ENCODE peak calls at places on chromosomes 11 and 22, in six cellular contexts. U is GM13976, F is HFFc6, R is NCI-H345, Y is C1 segment of cervical spinal cord, G is T-helper 9 cell. P is an unnamed sample.

GRCh38 chr22:35620624-35621245 is 3.6 kb upstream of the MB start:
- DNase-seq in U (no peak), F (peak), R (peak), Y (no peak), G (no peak), P (no peak)

GRCh38 chr22:37243402-37244113 is 511 bp downstream of the RAC2 start:
- DNase-seq in U (no peak), F (no peak), R (no peak), Y (no peak), G (no peak), P (no peak)

GRCh38 chr11:35393093-35393492 is 26.3 kb downstream of the SLC1A2 start:
- DNase-seq in U (no peak), F (no peak), R (peak), Y (no peak), G (no peak), P (no peak)

GRCh38 chr11:18365736-18366135 is 28.6 kb upstream of the LDHA start:
- DNase-seq in U (no peak), F (no peak), R (no peak), Y (no peak), G (no peak), P (no peak)

GRCh38 chr11:20647976-20648565 is 21.3 kb upstream of the NELL1 start:
- DNase-seq in U (peak), F (peak), R (peak), Y (peak), G (peak), P (no peak)

GRCh38 chr11:87374206-87374793 is 336.6 kb downstream of the TMEM135 start:
- DNase-seq in U (no peak), F (no peak), R (no peak), Y (no peak), G (no peak), P (no peak)

GRCh38 chr22:35910013-35910860 is 118.4 kb downstream of the RBFOX2 start:
- DNase-seq in U (no peak), F (no peak), R (no peak), Y (no peak), G (no peak), P (no peak)

GRCh38 chr11:10550503-10550902 is 9.5 kb upstream of the RNF141 start:
- DNase-seq in U (no peak), F (peak), R (no peak), Y (no peak), G (no peak), P (no peak)

GRCh38 chr11:34640050-34640971 is 19.4 kb downstream of the EHF start:
- DNase-seq in U (no peak), F (no peak), R (no peak), Y (no peak), G (no peak), P (no peak)

GRCh38 chr11:62419560-62420342 is 918 bp downstream of the SCGB1A1 start:
- DNase-seq in U (no peak), F (no peak), R (no peak), Y (no peak), G (no peak), P (no peak)

GRCh38 chr11:76506833-76507232 is 62.0 kb downstream of the EMSY start:
- DNase-seq in U (no peak), F (no peak), R (no peak), Y (no peak), G (no peak), P (no peak)

GRCh38 chr11:45209904-45210699 is 63.7 kb downstream of the PRDM11 start:
- DNase-seq in U (peak), F (no peak), R (no peak), Y (peak), G (no peak), P (no peak)

GRCh38 chr11:78000193-78000592 is 5.7 kb upstream of the INTS4 start:
- DNase-seq in U (peak), F (peak), R (peak), Y (no peak), G (no peak), P (peak)

GRCh38 chr11:57792060-57792541 is 30.5 kb downstream of the CTNND1 start:
- DNase-seq in U (peak), F (no peak), R (no peak), Y (peak), G (peak), P (no peak)

GRCh38 chr11:73839123-73839457 is 37.6 kb downstream of the COA4 start:
- DNase-seq in U (no peak), F (no peak), R (no peak), Y (no peak), G (no peak), P (no peak)

GRCh38 chr11:85889676-85890579 is 34.7 kb downstream of the CCDC83 start:
- DNase-seq in U (no peak), F (peak), R (no peak), Y (no peak), G (no peak), P (peak)

GRCh38 chr11:126355926-126356897 is 726 bp downstream of the ST3GAL4 start:
- DNase-seq in U (peak), F (peak), R (peak), Y (peak), G (no peak), P (no peak)

GRCh38 chr22:49080631-49081030 is 747.0 kb downstream of the BRD1 start:
- DNase-seq in U (no peak), F (no peak), R (no peak), Y (no peak), G (no peak), P (no peak)

P was measured in SW 1271.